ENCODE peak calls at places on chromosomes 5 and 9, in four cellular contexts. O, D, X and P are unnamed samples. For H3K9me3, the result is how much of the 10 kb centered on the place peaks cover.

GRCh38 chr9:37730256-37730655 is 23.3 kb upstream of the TRMT10B start:
- DNase-seq in O (no peak), D (no peak), X (no peak), P (no peak)

GRCh38 chr5:34858798-34859197 is 19.8 kb downstream of the TTC23L start:
- DNase-seq in D (no peak), X (no peak), O (no peak), P (no peak)

GRCh38 chr9:92484563-92484962 is 2.3 kb upstream of the ASPN start:
- DNase-seq in D (no peak), O (no peak), X (no peak), P (no peak)

GRCh38 chr9:36190388-36191289 is at the start of gene CLTA:
- DNase-seq in X (peak), D (peak), O (peak), P (peak)

GRCh38 chr5:151580239-151580638 is 10.9 kb downstream of the FAT2 start:
- DNase-seq in D (no peak), O (no peak), X (no peak), P (no peak)

GRCh38 chr5:129906177-129906887 is 2.1 kb downstream of the CHSY3 start:
- DNase-seq in O (peak), X (peak), D (no peak), P (no peak)

GRCh38 chr5:132298305-132298704 is 4.1 kb downstream of the SLC22A4 start:
- DNase-seq in X (no peak), D (no peak), O (no peak), P (no peak)

GRCh38 chr9:134915046-134915930 is 2.4 kb downstream of the FCN1 start:
- DNase-seq in O (no peak), X (peak), D (no peak), P (no peak)

GRCh38 chr5:149257875-149258705 is 13.6 kb upstream of the AFAP1L1 start:
- DNase-seq in D (no peak), O (no peak), X (no peak), P (no peak)

GRCh38 chr9:4366649-4367330 is 66.9 kb upstream of the GLIS3 start:
- DNase-seq in D (peak), X (peak), O (peak), P (no peak)

GRCh38 chr5:89901983-89902382 is 507.6 kb downstream of the CETN3 start:
- DNase-seq in O (no peak), X (no peak), D (no peak), P (no peak)

GRCh38 chr5:120457839-120458507 is 6.1 kb upstream of the PRR16 start:
- DNase-seq in D (no peak), X (peak), O (peak), P (no peak)

GRCh38 chr5:142325677-142326479 is 1.1 kb upstream of the SPRY4 start:
- DNase-seq in O (peak), X (peak), D (peak), P (no peak)

GRCh38 chr9:134336174-134336705 is 10.0 kb downstream of the RXRA start:
- DNase-seq in D (no peak), O (no peak), X (peak), P (no peak)

GRCh38 chr5:5183192-5183699 is 43.1 kb downstream of the ADAMTS16 start:
- DNase-seq in O (no peak), X (no peak), D (no peak), P (no peak)

GRCh38 chr5:53643445-53643844 is 83.0 kb downstream of the NDUFS4 start:
- DNase-seq in X (no peak), O (no peak), D (no peak), P (no peak)

GRCh38 chr9:95822583-95823431 is 52.7 kb upstream of the ERCC6L2 start:
- DNase-seq in X (no peak), D (no peak), O (no peak), P (no peak)

DNA sequence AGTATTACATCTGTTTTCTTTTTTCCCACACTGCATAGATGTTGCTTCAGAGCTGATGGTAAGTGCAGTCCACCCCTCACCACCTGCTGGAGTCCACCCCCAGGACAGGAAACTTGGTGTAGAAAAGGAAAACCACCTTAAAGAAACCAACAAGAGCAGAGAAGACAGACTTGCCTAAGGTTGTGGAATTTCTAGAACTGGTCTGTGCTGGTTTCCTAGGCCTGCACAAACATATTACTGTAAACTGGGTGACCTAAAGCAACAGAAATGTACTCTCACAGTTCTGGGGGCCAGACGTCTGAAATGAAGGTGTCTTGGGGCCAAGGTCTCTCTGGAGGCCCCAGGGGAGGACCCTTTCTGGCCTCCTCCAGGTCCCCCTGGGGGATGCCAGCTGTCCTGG is 293.4 kb upstream of the IRX1 start:
- DNase-seq in X (no peak), O (no peak), D (no peak), P (no peak)
- H3K9me3 ChIP-seq in X (under half), O (under half), D (under half), P (under half)

DNA sequence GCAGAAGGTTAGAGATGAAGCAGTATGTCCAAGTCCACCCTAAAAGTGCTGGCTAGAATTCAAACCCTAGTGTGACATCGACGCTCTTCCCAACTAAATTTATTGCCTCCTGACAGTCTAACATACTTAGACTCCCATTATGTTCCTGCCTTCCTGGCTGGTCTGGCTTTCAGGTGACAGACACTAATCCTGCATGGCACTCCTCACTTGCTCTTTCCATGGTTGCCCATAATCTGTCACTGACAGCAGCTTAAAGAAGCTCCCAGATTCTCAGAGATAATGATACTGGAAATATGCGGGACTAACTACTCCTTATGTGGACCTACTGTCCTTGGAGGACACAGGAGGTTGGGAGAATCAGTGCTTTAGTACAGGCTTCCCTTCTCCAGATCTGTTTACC is 41.7 kb upstream of the HTR1A start:
- DNase-seq in O (no peak), X (no peak), D (no peak), P (no peak)
- H3K9me3 ChIP-seq in O (under half), X (under half), D (under half), P (under half)

GRCh38 chr5:178981381-178981780 is 13.7 kb downstream of the GRM6 start:
- DNase-seq in O (no peak), D (no peak), X (no peak), P (no peak)

GRCh38 chr5:178984145-178985072 is 10.7 kb downstream of the GRM6 start:
- DNase-seq in D (no peak), O (no peak), X (no peak), P (no peak)

GRCh38 chr5:178982941-178983340 is 12.2 kb downstream of the GRM6 start:
- DNase-seq in X (no peak), D (no peak), O (no peak), P (no peak)

GRCh38 chr5:178988436-178989220 is 6.5 kb downstream of the GRM6 start:
- DNase-seq in O (no peak), X (no peak), D (no peak), P (no peak)

GRCh38 chr5:178983728-178984127 is 11.4 kb downstream of the GRM6 start:
- DNase-seq in D (no peak), X (no peak), O (no peak), P (no peak)
- H3K9me3 ChIP-seq in D (under half), X (under half), O (under half), P (under half)

DNA sequence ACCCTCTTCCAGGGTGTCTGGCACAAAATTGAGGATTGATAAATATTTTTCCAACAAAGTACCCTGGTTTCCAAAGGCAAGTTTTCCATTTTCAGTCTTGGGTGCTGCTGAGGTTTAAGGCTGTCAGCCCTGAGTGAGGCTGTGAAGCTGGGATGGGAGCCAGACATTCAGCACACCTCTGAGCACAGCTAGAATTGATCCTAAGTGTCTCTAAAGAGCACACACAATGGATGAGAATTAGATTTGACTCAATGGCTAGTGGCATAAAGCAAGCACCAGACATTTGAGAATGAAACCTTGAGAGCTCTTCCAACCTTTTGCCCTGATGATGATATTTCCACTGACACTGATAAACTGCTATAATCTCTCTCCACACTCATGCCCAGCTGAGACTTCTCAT is 131.5 kb downstream of the MARCHF11 start:
- DNase-seq in D (no peak), O (no peak), X (no peak), P (no peak)
- H3K9me3 ChIP-seq in D (under half), O (under half), X (under half), P (under half)

DNA sequence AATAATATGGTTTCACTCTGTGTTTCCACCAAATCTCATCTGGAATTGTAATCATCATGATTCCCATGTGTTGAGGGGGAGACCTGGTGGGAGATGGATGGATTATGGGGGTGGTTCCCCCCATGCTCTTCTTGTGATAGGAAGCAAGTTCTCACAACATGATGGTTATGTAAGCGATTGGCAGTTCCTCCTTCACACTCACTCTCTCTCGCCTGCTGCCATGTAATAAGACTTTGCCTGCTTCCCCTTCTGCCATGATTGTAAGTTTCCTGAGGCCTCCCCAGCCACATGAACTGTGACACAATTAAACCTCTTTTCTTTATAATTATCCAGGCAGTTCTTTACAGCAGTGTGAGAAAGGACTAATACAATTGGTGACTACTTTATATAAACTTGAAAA is 48.4 kb downstream of the PTBP3 start:
- DNase-seq in O (no peak), X (no peak), D (no peak), P (no peak)
- H3K9me3 ChIP-seq in O (under half), X (under half), D (under half), P (under half)

GRCh38 chr5:178986326-178986960 is 8.7 kb downstream of the GRM6 start:
- DNase-seq in O (no peak), X (no peak), D (no peak), P (no peak)
- H3K9me3 ChIP-seq in O (under half), X (under half), D (under half), P (under half)

DNA sequence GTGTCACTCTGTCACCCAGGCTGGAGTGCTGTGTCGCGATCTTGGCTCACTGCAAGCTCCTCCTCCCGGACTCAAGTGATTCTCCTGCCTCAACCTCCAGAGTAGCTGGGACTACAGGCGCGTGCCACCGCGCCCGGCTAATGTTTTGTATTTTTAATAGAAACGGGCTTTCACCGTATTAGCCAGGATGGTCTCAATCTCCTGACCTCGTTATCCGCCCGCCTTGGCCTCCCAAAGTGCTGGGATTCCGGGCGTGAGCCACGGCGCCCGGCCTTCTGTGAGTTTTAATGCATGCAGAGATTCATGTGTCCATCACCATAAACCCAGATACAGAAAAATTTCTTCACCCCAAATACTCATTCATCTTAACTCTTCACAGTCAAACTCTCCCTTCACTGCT is 1046.7 kb downstream of the CDH9 start:
- DNase-seq in D (no peak), O (no peak), X (no peak), P (no peak)
- H3K9me3 ChIP-seq in D (under half), O (under half), X (under half), P (under half)

DNA sequence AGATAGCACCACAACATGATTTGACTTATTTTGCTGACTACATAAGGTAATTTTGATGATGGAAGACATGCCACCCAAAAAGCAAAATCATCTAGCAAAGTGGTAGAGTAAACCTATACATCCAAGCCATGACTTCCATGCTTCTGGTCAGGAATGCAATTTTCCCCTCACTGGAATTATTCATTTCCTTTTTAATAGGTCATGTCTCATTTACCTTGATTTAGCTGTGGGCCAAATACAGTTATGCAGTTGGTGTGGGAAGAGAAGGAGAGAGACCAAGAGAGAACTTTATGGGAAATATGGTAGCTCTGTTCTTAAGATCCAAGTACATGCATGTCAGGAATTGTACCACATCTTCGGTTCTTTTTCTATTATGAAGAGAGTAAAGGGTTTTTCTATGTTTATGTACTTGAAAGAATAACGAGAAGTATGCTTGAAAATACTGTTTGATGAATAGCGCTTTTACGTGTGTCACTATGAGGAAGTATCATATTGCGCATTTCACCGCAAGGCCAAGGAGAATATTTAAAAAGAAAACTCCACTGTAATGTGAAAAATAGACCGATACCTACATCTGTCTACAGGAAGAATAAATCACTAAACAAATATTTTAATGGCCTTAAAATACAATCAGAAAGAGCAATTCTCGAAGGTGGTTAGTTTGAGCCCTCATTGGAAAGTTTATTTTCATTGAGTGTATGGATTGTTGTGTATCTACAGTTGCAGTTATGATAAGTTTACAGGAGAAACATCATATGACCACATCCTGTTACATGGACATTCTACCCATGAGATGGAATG is 134.0 kb downstream of the FOXD1 start:
- DNase-seq in O (no peak), D (no peak), X (no peak), P (no peak)
- H3K9me3 ChIP-seq in O (under half), D (under half), X (under half), P (under half)